ENCODE peak calls at places on chromosomes 16 and 17, in nine cellular contexts. One of them, this sample, is unnamed.

GRCh38 chr17:2542456-2542855 is 30.8 kb upstream of the METTL16 start:
- DNase-seq in nephron progenitor cell: no peak
- DNase-seq in mesothelial cell of epicardium: no peak
- DNase-seq in cardiac muscle cell: no peak
- DNase-seq in GM13977: peak; percentile 44
- DNase-seq in breast epithelium: no peak
- DNase-seq in brain microvascular endothelial cell: no peak
- DNase-seq in GM10248: no peak
- DNase-seq in AG04450: no peak
- DNase-seq in this sample: no peak

GRCh38 chr16:80759419-80760162 is 44.8 kb downstream of the CDYL2 start:
- DNase-seq in nephron progenitor cell: no peak
- DNase-seq in mesothelial cell of epicardium: no peak
- DNase-seq in cardiac muscle cell: no peak
- DNase-seq in GM13977: no peak
- DNase-seq in breast epithelium: no peak
- DNase-seq in brain microvascular endothelial cell: no peak
- DNase-seq in GM10248: no peak
- DNase-seq in AG04450: no peak
- DNase-seq in this sample: no peak

GRCh38 chr17:66123163-66123562 is 68.8 kb downstream of the CEP112 start:
- DNase-seq in nephron progenitor cell: no peak
- DNase-seq in mesothelial cell of epicardium: no peak
- DNase-seq in cardiac muscle cell: peak; percentile 4
- DNase-seq in GM13977: no peak
- DNase-seq in breast epithelium: no peak
- DNase-seq in brain microvascular endothelial cell: no peak
- DNase-seq in GM10248: no peak
- DNase-seq in AG04450: no peak
- DNase-seq in this sample: no peak

GRCh38 chr16:55000595-55000994 is 69.9 kb downstream of the IRX5 start:
- DNase-seq in nephron progenitor cell: no peak
- DNase-seq in mesothelial cell of epicardium: no peak
- DNase-seq in cardiac muscle cell: no peak
- DNase-seq in GM13977: no peak
- DNase-seq in breast epithelium: no peak
- DNase-seq in brain microvascular endothelial cell: peak; percentile 56
- DNase-seq in GM10248: no peak
- DNase-seq in AG04450: no peak
- DNase-seq in this sample: no peak

GRCh38 chr16:23089111-23089510 is 60.1 kb downstream of the USP31 start:
- DNase-seq in nephron progenitor cell: no peak
- DNase-seq in mesothelial cell of epicardium: no peak
- DNase-seq in cardiac muscle cell: no peak
- DNase-seq in GM13977: no peak
- DNase-seq in breast epithelium: no peak
- DNase-seq in brain microvascular endothelial cell: no peak
- DNase-seq in GM10248: no peak
- DNase-seq in AG04450: no peak
- DNase-seq in this sample: no peak

GRCh38 chr16:78633551-78633950 is 534.1 kb downstream of the WWOX start:
- DNase-seq in nephron progenitor cell: no peak
- DNase-seq in mesothelial cell of epicardium: no peak
- DNase-seq in cardiac muscle cell: no peak
- DNase-seq in GM13977: no peak
- DNase-seq in breast epithelium: no peak
- DNase-seq in brain microvascular endothelial cell: no peak
- DNase-seq in GM10248: no peak
- DNase-seq in AG04450: no peak
- DNase-seq in this sample: no peak

GRCh38 chr17:54426287-54426886 is 474.3 kb upstream of the TOM1L1 start:
- DNase-seq in nephron progenitor cell: no peak
- DNase-seq in mesothelial cell of epicardium: no peak
- DNase-seq in cardiac muscle cell: peak; percentile 57
- DNase-seq in GM13977: no peak
- DNase-seq in breast epithelium: no peak
- DNase-seq in brain microvascular endothelial cell: no peak
- DNase-seq in GM10248: no peak
- DNase-seq in AG04450: no peak
- DNase-seq in this sample: no peak

GRCh38 chr16:22847690-22848089 is 33.7 kb downstream of the HS3ST2 start:
- DNase-seq in nephron progenitor cell: no peak
- DNase-seq in mesothelial cell of epicardium: no peak
- DNase-seq in cardiac muscle cell: no peak
- DNase-seq in GM13977: no peak
- DNase-seq in breast epithelium: no peak
- DNase-seq in brain microvascular endothelial cell: no peak
- DNase-seq in GM10248: no peak
- DNase-seq in AG04450: no peak
- DNase-seq in this sample: no peak

GRCh38 chr17:82097187-82097918 is 683 bp downstream of the FASN start:
- DNase-seq in nephron progenitor cell: peak; percentile 69
- DNase-seq in mesothelial cell of epicardium: peak; percentile 64
- DNase-seq in cardiac muscle cell: peak; percentile 77
- DNase-seq in GM13977: peak; percentile 79
- DNase-seq in breast epithelium: no peak
- DNase-seq in brain microvascular endothelial cell: peak; percentile 44
- DNase-seq in GM10248: peak; percentile 50
- DNase-seq in AG04450: no peak
- DNase-seq in this sample: peak; percentile 52

GRCh38 chr16:82638095-82638798 is 11.5 kb downstream of the CDH13 start:
- DNase-seq in nephron progenitor cell: no peak
- DNase-seq in mesothelial cell of epicardium: no peak
- DNase-seq in cardiac muscle cell: no peak
- DNase-seq in GM13977: no peak
- DNase-seq in breast epithelium: no peak
- DNase-seq in brain microvascular endothelial cell: peak; percentile 88
- DNase-seq in GM10248: no peak
- DNase-seq in AG04450: no peak
- DNase-seq in this sample: no peak

GRCh38 chr16:8962393-8963009 is 1.2 kb downstream of the USP7 start:
- DNase-seq in nephron progenitor cell: peak; percentile 35
- DNase-seq in mesothelial cell of epicardium: peak; percentile 54
- DNase-seq in cardiac muscle cell: peak; percentile 42
- DNase-seq in GM13977: peak; percentile 74
- DNase-seq in breast epithelium: no peak
- DNase-seq in brain microvascular endothelial cell: no peak
- DNase-seq in GM10248: peak; percentile 59
- DNase-seq in AG04450: no peak
- DNase-seq in this sample: no peak

GRCh38 chr16:75938818-75939217 is 212.5 kb upstream of the CPHXL start:
- DNase-seq in nephron progenitor cell: no peak
- DNase-seq in mesothelial cell of epicardium: no peak
- DNase-seq in cardiac muscle cell: no peak
- DNase-seq in GM13977: no peak
- DNase-seq in breast epithelium: no peak
- DNase-seq in brain microvascular endothelial cell: no peak
- DNase-seq in GM10248: no peak
- DNase-seq in AG04450: peak; percentile 45
- DNase-seq in this sample: no peak

GRCh38 chr16:18984425-18985005 is 781 bp downstream of the TMC7 start:
- DNase-seq in nephron progenitor cell: no peak
- DNase-seq in mesothelial cell of epicardium: no peak
- DNase-seq in cardiac muscle cell: no peak
- DNase-seq in GM13977: no peak
- DNase-seq in breast epithelium: no peak
- DNase-seq in brain microvascular endothelial cell: no peak
- DNase-seq in GM10248: no peak
- DNase-seq in AG04450: no peak
- DNase-seq in this sample: no peak

GRCh38 chr16:89365044-89365467 is 125.3 kb downstream of the ANKRD11 start:
- DNase-seq in nephron progenitor cell: no peak
- DNase-seq in mesothelial cell of epicardium: no peak
- DNase-seq in cardiac muscle cell: no peak
- DNase-seq in GM13977: peak; percentile 66
- DNase-seq in breast epithelium: no peak
- DNase-seq in brain microvascular endothelial cell: peak; percentile 87
- DNase-seq in GM10248: peak; percentile 66
- DNase-seq in AG04450: peak; percentile 45
- DNase-seq in this sample: no peak

GRCh38 chr17:73632513-73632912 is 11.7 kb downstream of the SDK2 start:
- DNase-seq in nephron progenitor cell: no peak
- DNase-seq in mesothelial cell of epicardium: no peak
- DNase-seq in cardiac muscle cell: no peak
- DNase-seq in GM13977: no peak
- DNase-seq in breast epithelium: no peak
- DNase-seq in brain microvascular endothelial cell: no peak
- DNase-seq in GM10248: no peak
- DNase-seq in AG04450: no peak
- DNase-seq in this sample: no peak

GRCh38 chr17:81400154-81400938 is 5.1 kb downstream of the BAHCC1 start:
- DNase-seq in nephron progenitor cell: peak; percentile 58
- DNase-seq in mesothelial cell of epicardium: no peak
- DNase-seq in cardiac muscle cell: peak; percentile 59
- DNase-seq in GM13977: no peak
- DNase-seq in breast epithelium: no peak
- DNase-seq in brain microvascular endothelial cell: no peak
- DNase-seq in GM10248: no peak
- DNase-seq in AG04450: no peak
- DNase-seq in this sample: no peak

GRCh38 chr16:53282975-53283946 is 151.0 kb upstream of the RBL2 start:
- DNase-seq in nephron progenitor cell: no peak
- DNase-seq in mesothelial cell of epicardium: no peak
- DNase-seq in cardiac muscle cell: peak; percentile 10
- DNase-seq in GM13977: no peak
- DNase-seq in breast epithelium: no peak
- DNase-seq in brain microvascular endothelial cell: no peak
- DNase-seq in GM10248: no peak
- DNase-seq in AG04450: peak; percentile 4
- DNase-seq in this sample: no peak

GRCh38 chr16:12265168-12265567 is 288.6 kb downstream of the SNX29 start:
- DNase-seq in nephron progenitor cell: no peak
- DNase-seq in mesothelial cell of epicardium: no peak
- DNase-seq in cardiac muscle cell: no peak
- DNase-seq in GM13977: no peak
- DNase-seq in breast epithelium: no peak
- DNase-seq in brain microvascular endothelial cell: no peak
- DNase-seq in GM10248: no peak
- DNase-seq in AG04450: no peak
- DNase-seq in this sample: no peak

GRCh38 chr16:69089091-69089912 is 16.2 kb upstream of the HAS3 start:
- DNase-seq in nephron progenitor cell: no peak
- DNase-seq in mesothelial cell of epicardium: no peak
- DNase-seq in cardiac muscle cell: no peak
- DNase-seq in GM13977: peak; percentile 59
- DNase-seq in breast epithelium: no peak
- DNase-seq in brain microvascular endothelial cell: peak; percentile 10
- DNase-seq in GM10248: no peak
- DNase-seq in AG04450: no peak
- DNase-seq in this sample: peak; percentile 14

DNA sequence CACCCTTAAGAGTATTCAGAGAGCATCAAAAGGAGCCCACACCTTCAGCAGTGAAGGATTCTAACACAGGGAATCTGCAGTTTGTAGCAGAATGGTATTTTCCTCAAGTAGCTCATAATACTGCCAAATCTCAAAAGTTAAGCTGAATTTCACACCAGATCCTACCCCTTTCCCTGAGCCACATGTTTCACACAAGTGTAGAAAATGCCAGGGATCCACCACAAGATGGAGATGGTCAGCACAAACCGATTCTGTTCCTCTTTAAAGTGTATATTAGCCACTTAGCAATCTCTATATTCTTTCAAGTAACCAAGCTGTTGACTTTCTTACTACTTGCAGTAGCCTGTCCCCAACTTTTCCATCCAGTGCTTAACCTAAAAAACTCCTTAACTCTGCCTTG is 13.2 kb downstream of the GINS2 start:
- DNase-seq in nephron progenitor cell: no peak
- DNase-seq in mesothelial cell of epicardium: no peak
- DNase-seq in cardiac muscle cell: no peak
- DNase-seq in GM13977: peak; percentile 37
- DNase-seq in breast epithelium: no peak
- DNase-seq in brain microvascular endothelial cell: peak; percentile 45
- DNase-seq in GM10248: no peak
- DNase-seq in AG04450: no peak
- DNase-seq in this sample: no peak
- TF ChIP-seq CTCF in nephron progenitor cell: peak; percentile 30
- TF ChIP-seq CTCF in mesothelial cell of epicardium: no peak
- TF ChIP-seq CTCF in cardiac muscle cell: peak; percentile 66
- TF ChIP-seq CTCF in GM13977: peak; percentile 40
- TF ChIP-seq CTCF in breast epithelium: no peak
- TF ChIP-seq CTCF in brain microvascular endothelial cell: peak; percentile 66
- TF ChIP-seq CTCF in GM10248: peak; percentile 37
- TF ChIP-seq CTCF in AG04450: peak; percentile 65
- TF ChIP-seq CTCF in this sample: peak; percentile 51

GRCh38 chr16:50547340-50547865 is 793 bp upstream of the NKD1 start:
- DNase-seq in nephron progenitor cell: peak; percentile 72
- DNase-seq in mesothelial cell of epicardium: peak; percentile 53
- DNase-seq in cardiac muscle cell: peak; percentile 46
- DNase-seq in GM13977: peak; percentile 74
- DNase-seq in breast epithelium: peak; percentile 23
- DNase-seq in brain microvascular endothelial cell: no peak
- DNase-seq in GM10248: peak; percentile 67
- DNase-seq in AG04450: no peak
- DNase-seq in this sample: peak; percentile 22
- TF ChIP-seq CTCF in nephron progenitor cell: no peak
- TF ChIP-seq CTCF in mesothelial cell of epicardium: no peak
- TF ChIP-seq CTCF in cardiac muscle cell: peak; percentile 15
- TF ChIP-seq CTCF in GM13977: peak; percentile 57
- TF ChIP-seq CTCF in breast epithelium: no peak
- TF ChIP-seq CTCF in brain microvascular endothelial cell: peak; percentile 56
- TF ChIP-seq CTCF in GM10248: peak; percentile 58
- TF ChIP-seq CTCF in AG04450: no peak
- TF ChIP-seq CTCF in this sample: peak; percentile 33

DNA sequence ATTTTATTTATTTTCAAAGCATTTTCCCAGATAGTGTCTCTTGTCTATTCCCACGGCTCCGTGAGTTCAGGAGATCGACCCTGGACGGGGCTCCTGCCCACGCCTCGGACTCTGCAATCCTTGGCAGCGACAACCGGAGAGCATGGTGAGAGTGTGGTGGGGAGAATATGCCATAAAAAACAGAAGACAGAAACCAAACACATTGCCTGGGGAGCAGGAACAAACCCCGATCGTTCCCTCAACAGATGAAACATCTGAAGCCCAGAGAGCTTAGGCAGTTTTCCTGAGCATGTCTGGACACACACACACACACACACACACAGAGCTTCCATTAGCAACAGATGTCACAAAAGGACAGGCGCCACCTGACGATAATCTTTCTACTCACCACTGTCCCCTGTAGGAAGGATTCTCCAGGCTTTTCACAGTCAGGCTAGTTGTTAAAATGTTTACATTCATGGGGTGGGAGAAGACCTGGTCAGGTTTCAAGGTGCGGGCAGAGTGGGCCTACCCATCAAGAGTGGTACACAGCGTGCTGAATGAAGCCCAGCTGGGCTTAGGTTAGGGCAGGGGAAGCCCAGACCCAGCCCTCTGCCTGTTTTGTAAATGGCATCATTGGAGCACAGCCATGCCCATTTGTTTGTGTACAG is 230.4 kb upstream of the TNRC6C start:
- DNase-seq in nephron progenitor cell: no peak
- DNase-seq in mesothelial cell of epicardium: no peak
- DNase-seq in cardiac muscle cell: no peak
- DNase-seq in GM13977: no peak
- DNase-seq in breast epithelium: peak; percentile 35
- DNase-seq in brain microvascular endothelial cell: peak; percentile 6
- DNase-seq in GM10248: no peak
- DNase-seq in AG04450: no peak
- DNase-seq in this sample: no peak
- TF ChIP-seq CTCF in nephron progenitor cell: no peak
- TF ChIP-seq CTCF in mesothelial cell of epicardium: no peak
- TF ChIP-seq CTCF in cardiac muscle cell: peak; percentile 4
- TF ChIP-seq CTCF in GM13977: no peak
- TF ChIP-seq CTCF in breast epithelium: peak; percentile 28
- TF ChIP-seq CTCF in brain microvascular endothelial cell: peak; percentile 17
- TF ChIP-seq CTCF in GM10248: no peak
- TF ChIP-seq CTCF in AG04450: no peak
- TF ChIP-seq CTCF in this sample: no peak

GRCh38 chr16:79707867-79708266 is 107.3 kb upstream of the MAF start:
- DNase-seq in nephron progenitor cell: no peak
- DNase-seq in mesothelial cell of epicardium: no peak
- DNase-seq in cardiac muscle cell: no peak
- DNase-seq in GM13977: no peak
- DNase-seq in breast epithelium: no peak
- DNase-seq in brain microvascular endothelial cell: peak; percentile 17
- DNase-seq in GM10248: no peak
- DNase-seq in AG04450: no peak
- DNase-seq in this sample: no peak
- TF ChIP-seq CTCF in nephron progenitor cell: no peak
- TF ChIP-seq CTCF in mesothelial cell of epicardium: no peak
- TF ChIP-seq CTCF in cardiac muscle cell: no peak
- TF ChIP-seq CTCF in GM13977: no peak
- TF ChIP-seq CTCF in breast epithelium: no peak
- TF ChIP-seq CTCF in brain microvascular endothelial cell: no peak
- TF ChIP-seq CTCF in GM10248: no peak
- TF ChIP-seq CTCF in AG04450: no peak
- TF ChIP-seq CTCF in this sample: no peak